ENCODE peak calls at places on chromosomes 16 and 17, in ten cellular contexts. X is HT-29; Y is posterior vena cava; D is NCI-H1048; W is ACHN; N is cerebellar cortex; L is stimulated activated CD8-positive, alpha-beta memory T cell treated with anti-CD3 and anti-CD28 coated beads, Interleukin-15, amount 100 ng/mL, for 4 hours; O is NCI-H1694; E is H54; I is NCI-H345. F is an unnamed sample.

GRCh38 chr16:69404275-69404805 is 18.5 kb upstream of the TERF2 start:
- DNase-seq in L (no peak), Y (no peak), W (peak; percentile 41), O (no peak), N (no peak), E (no peak), I (no peak), X (peak; percentile 68), D (no peak), F (no peak)

GRCh38 chr16:81937305-81938038 is 73.8 kb downstream of the SDR42E1 start:
- DNase-seq in O (no peak), X (no peak), D (no peak), I (peak; percentile 62), W (no peak), N (no peak), E (no peak), L (no peak), Y (no peak), F (no peak)

GRCh38 chr16:86751081-86752030 is 173.0 kb downstream of the FOXL1 start:
- DNase-seq in Y (peak; percentile 36), D (no peak), X (no peak), L (no peak), E (peak; percentile 60), N (no peak), W (peak; percentile 75), I (no peak), O (no peak), F (no peak)

GRCh38 chr16:28905229-28905754 is 19.7 kb downstream of the RABEP2 start:
- DNase-seq in W (no peak), O (no peak), Y (no peak), I (no peak), E (no peak), X (no peak), L (no peak), D (no peak), N (no peak), F (no peak)

GRCh38 chr16:88932929-88933328 is 44.1 kb downstream of the CBFA2T3 start:
- DNase-seq in I (no peak), O (no peak), W (no peak), L (no peak), E (no peak), Y (no peak), D (no peak), X (no peak), N (no peak), F (no peak)

GRCh38 chr17:75468311-75468754 is 11.9 kb downstream of the TMEM94 start:
- DNase-seq in L (no peak), W (no peak), D (no peak), N (no peak), I (no peak), Y (no peak), E (no peak), X (no peak), O (peak; percentile 70), F (no peak)

GRCh38 chr17:82334204-82334621 is 647 bp upstream of the SECTM1 start:
- DNase-seq in N (no peak), I (no peak), Y (no peak), L (no peak), W (no peak), E (no peak), D (no peak), X (no peak), O (no peak), F (no peak)

GRCh38 chr16:80973991-80974390 is 32.7 kb downstream of the CMC2 start:
- DNase-seq in W (no peak), I (no peak), D (no peak), E (no peak), N (no peak), O (no peak), L (no peak), X (no peak), Y (no peak), F (no peak)

GRCh38 chr17:74240637-74241036 is 27.3 kb downstream of the TTYH2 start:
- DNase-seq in L (no peak), W (no peak), N (no peak), D (no peak), O (no peak), Y (no peak), I (no peak), E (no peak), X (no peak), F (no peak)

GRCh38 chr17:79298801-79299200 is 224.2 kb downstream of the ENGASE start:
- DNase-seq in I (no peak), L (no peak), O (no peak), D (no peak), Y (no peak), E (no peak), X (no peak), N (no peak), W (no peak), F (no peak)

GRCh38 chr16:49492896-49493620 is 119.5 kb downstream of the C16orf78 start:
- DNase-seq in I (no peak), D (no peak), L (no peak), N (peak; percentile 62), W (no peak), Y (peak; percentile 70), X (no peak), O (no peak), E (no peak), F (no peak)

GRCh38 chr17:82750241-82750905 is 1.5 kb upstream of the TBCD start:
- DNase-seq in E (no peak), W (no peak), I (no peak), D (no peak), N (no peak), Y (no peak), O (no peak), L (no peak), X (no peak), F (peak; percentile 29)

GRCh38 chr16:2088759-2089358 is 41.1 kb downstream of the TSC2 start:
- DNase-seq in L (no peak), X (no peak), I (no peak), W (no peak), Y (no peak), N (no peak), O (peak; percentile 7), E (no peak), D (no peak), F (no peak)

GRCh38 chr17:15257316-15257925 is 7.7 kb downstream of the PMP22 start:
- DNase-seq in E (peak; percentile 77), W (peak; percentile 83), I (peak; percentile 20), Y (peak; percentile 94), D (peak; percentile 37), N (peak; percentile 78), X (peak; percentile 56), O (peak; percentile 11), L (peak; percentile 14), F (peak; percentile 72)

GRCh38 chr17:70484050-70484449 is 314.7 kb downstream of the KCNJ2 start:
- DNase-seq in N (no peak), O (no peak), Y (peak; percentile 47), L (no peak), D (no peak), X (no peak), W (no peak), I (no peak), E (no peak), F (no peak)

GRCh38 chr16:24075929-24076716 is 180.0 kb upstream of the CACNG3 start:
- DNase-seq in N (no peak), L (peak; percentile 1), I (no peak), Y (no peak), W (no peak), X (no peak), O (no peak), D (no peak), E (no peak), F (no peak)

GRCh38 chr16:79190542-79190941 is 410.0 kb downstream of the MAF start:
- DNase-seq in L (no peak), X (no peak), E (no peak), I (peak; percentile 17), D (no peak), O (peak; percentile 18), N (no peak), Y (no peak), W (no peak), F (no peak)

GRCh38 chr17:17179371-17179827 is 26.7 kb downstream of the PLD6 start:
- DNase-seq in E (no peak), D (no peak), N (no peak), W (no peak), I (no peak), O (no peak), Y (no peak), L (no peak), X (no peak), F (peak; percentile 50)

GRCh38 chr16:55248494-55248893 is 75.5 kb upstream of the IRX6 start:
- DNase-seq in O (no peak), E (no peak), Y (no peak), N (no peak), I (no peak), X (no peak), W (no peak), L (no peak), D (no peak), F (no peak)

F was measured in activated naive CD4-positive, alpha-beta T cell treated with anti-CD3 and anti-CD28 coated beads, Interleukin-2, amount 10 ng/mL, durations not matched to agents 7 days and 5 days.